ENCODE peak calls at places on chromosome 20, in four cellular contexts. K is effector memory CD8-positive, alpha-beta T cell; D is DMS153; B is NCI-H460. I is an unnamed sample.

GRCh38 chr20:12644481-12644880 is 364.3 kb upstream of the SPTLC3 start:
- DNase-seq in K (no peak), D (no peak), B (no peak), I (no peak)

GRCh38 chr20:37543828-37544227 is 16.2 kb upstream of the BLCAP start:
- DNase-seq in K (no peak), D (no peak), B (peak), I (no peak)

GRCh38 chr20:13816757-13817156 is 31.9 kb downstream of the NDUFAF5 start:
- DNase-seq in K (no peak), D (no peak), B (no peak), I (no peak)

GRCh38 chr20:18412202-18412901 is 54.5 kb downstream of the DZANK1 start:
- DNase-seq in K (no peak), D (no peak), B (no peak), I (no peak)

GRCh38 chr20:5078399-5078958 is 41.3 kb downstream of the PCNA start:
- DNase-seq in K (peak), D (no peak), B (peak), I (no peak)

GRCh38 chr20:34710861-34711574 is 6.9 kb downstream of the TP53INP2 start:
- DNase-seq in K (no peak), D (no peak), B (no peak), I (no peak)

GRCh38 chr20:48364688-48365421 is 462.9 kb downstream of the PREX1 start:
- DNase-seq in K (no peak), D (no peak), B (no peak), I (no peak)

GRCh38 chr20:1700990-1701389 is 43.4 kb upstream of the SIRPG start:
- DNase-seq in K (no peak), D (peak), B (no peak), I (peak)

GRCh38 chr20:47585087-47585747 is 83.5 kb downstream of the NCOA3 start:
- DNase-seq in K (no peak), D (no peak), B (no peak), I (no peak)

GRCh38 chr20:58349586-58349985 is 39.4 kb upstream of the VAPB start:
- DNase-seq in K (no peak), D (no peak), B (no peak), I (no peak)

GRCh38 chr20:25508083-25508770 is 77.1 kb downstream of the NINL start:
- DNase-seq in K (no peak), D (no peak), B (peak), I (no peak)

GRCh38 chr20:56827763-56828162 is 198.7 kb downstream of the TFAP2C start:
- DNase-seq in K (no peak), D (no peak), B (no peak), I (no peak)

GRCh38 chr20:44768854-44769480 is 23.3 kb downstream of the KCNK15 start:
- DNase-seq in K (no peak), D (no peak), B (no peak), I (no peak)

GRCh38 chr20:17856024-17856564 is 112.5 kb downstream of the SNX5 start:
- DNase-seq in K (no peak), D (peak), B (no peak), I (peak)

GRCh38 chr20:2042400-2042799 is 48.5 kb upstream of the PDYN start:
- DNase-seq in K (no peak), D (no peak), B (no peak), I (no peak)

GRCh38 chr20:25226433-25227316 is 21.2 kb upstream of the PYGB start:
- DNase-seq in K (no peak), D (no peak), B (no peak), I (no peak)

GRCh38 chr20:40276291-40276690 is 412.7 kb downstream of the MAFB start:
- DNase-seq in K (no peak), D (no peak), B (no peak), I (no peak)

GRCh38 chr20:21397341-21398108 is at the start of gene NKX2-4:
- DNase-seq in K (no peak), D (no peak), B (no peak), I (no peak)

GRCh38 chr20:48040491-48040890 is 255.2 kb upstream of the SULF2 start:
- DNase-seq in K (no peak), D (peak), B (no peak), I (peak)

GRCh38 chr20:30816182-30816645 is 441.2 kb upstream of the DEFB115 start:
- DNase-seq in K (no peak), D (no peak), B (no peak), I (no peak)

GRCh38 chr20:58891686-58892125 is 39.2 kb downstream of the GNAS start:
- DNase-seq in K (peak), D (peak), B (no peak), I (peak)

GRCh38 chr20:48999890-49000870 is 45.9 kb upstream of the CSE1L start:
- DNase-seq in K (no peak), D (no peak), B (no peak), I (peak)

GRCh38 chr20:32672315-32672981 is 1.3 kb downstream of the C20orf203 start:
- DNase-seq in K (no peak), D (no peak), B (no peak), I (peak)

GRCh38 chr20:38723069-38723981 is 961 bp upstream of the SLC32A1 start:
- DNase-seq in K (no peak), D (no peak), B (no peak), I (no peak)

GRCh38 chr20:44104807-44105517 is 82.0 kb downstream of the JPH2 start:
- DNase-seq in K (no peak), D (peak), B (no peak), I (peak)

GRCh38 chr20:25498280-25498606 is 87.1 kb downstream of the NINL start:
- DNase-seq in K (no peak), D (no peak), B (no peak), I (no peak)

GRCh38 chr20:9407805-9408421 is 106.5 kb upstream of the LAMP5 start:
- DNase-seq in K (peak), D (peak), B (peak), I (peak)

I was measured in NCI-H345.